ENCODE peak calls at places on chromosomes 6 and 20, in eight cellular contexts. One of them, this sample, is unnamed.

GRCh38 chr6:147022041-147022440 is 182.2 kb upstream of the STXBP5 start:
- DNase-seq in heart right ventricle: no peak
- DNase-seq in AG10803: peak
- DNase-seq in iris pigment epithelial cell: peak
- DNase-seq in brain pericyte: no peak
- DNase-seq in activated CD4-positive, CD25-positive, alpha-beta regulatory T cell treated with anti-CD3 and anti-CD28 coated beads, Interleukin-2, amount 50 U/mL, for 72 hours: no peak
- DNase-seq in NCI-H510A: no peak
- DNase-seq in epithelial cell of prostate: peak
- DNase-seq in this sample: no peak

GRCh38 chr6:5135783-5136376 is 50.7 kb downstream of the PPP1R3G start:
- DNase-seq in heart right ventricle: no peak
- DNase-seq in AG10803: no peak
- DNase-seq in iris pigment epithelial cell: peak
- DNase-seq in brain pericyte: no peak
- DNase-seq in activated CD4-positive, CD25-positive, alpha-beta regulatory T cell treated with anti-CD3 and anti-CD28 coated beads, Interleukin-2, amount 50 U/mL, for 72 hours: peak
- DNase-seq in NCI-H510A: no peak
- DNase-seq in epithelial cell of prostate: no peak
- DNase-seq in this sample: peak

GRCh38 chr20:25040438-25040831 is 17.5 kb downstream of the ACSS1 start:
- DNase-seq in heart right ventricle: no peak
- DNase-seq in AG10803: peak
- DNase-seq in iris pigment epithelial cell: peak
- DNase-seq in brain pericyte: no peak
- DNase-seq in activated CD4-positive, CD25-positive, alpha-beta regulatory T cell treated with anti-CD3 and anti-CD28 coated beads, Interleukin-2, amount 50 U/mL, for 72 hours: no peak
- DNase-seq in NCI-H510A: no peak
- DNase-seq in epithelial cell of prostate: no peak
- DNase-seq in this sample: no peak

GRCh38 chr20:10540636-10541493 is 105.8 kb downstream of the SLX4IP start:
- DNase-seq in heart right ventricle: no peak
- DNase-seq in AG10803: peak
- DNase-seq in iris pigment epithelial cell: peak
- DNase-seq in brain pericyte: no peak
- DNase-seq in activated CD4-positive, CD25-positive, alpha-beta regulatory T cell treated with anti-CD3 and anti-CD28 coated beads, Interleukin-2, amount 50 U/mL, for 72 hours: no peak
- DNase-seq in NCI-H510A: no peak
- DNase-seq in epithelial cell of prostate: peak
- DNase-seq in this sample: peak

GRCh38 chr6:5511924-5512323 is 250.6 kb downstream of the FARS2 start:
- DNase-seq in heart right ventricle: no peak
- DNase-seq in AG10803: peak
- DNase-seq in iris pigment epithelial cell: peak
- DNase-seq in brain pericyte: no peak
- DNase-seq in activated CD4-positive, CD25-positive, alpha-beta regulatory T cell treated with anti-CD3 and anti-CD28 coated beads, Interleukin-2, amount 50 U/mL, for 72 hours: no peak
- DNase-seq in NCI-H510A: no peak
- DNase-seq in epithelial cell of prostate: no peak
- DNase-seq in this sample: no peak

GRCh38 chr20:63661108-63661507 is 3.0 kb downstream of the RTEL1 start:
- DNase-seq in heart right ventricle: no peak
- DNase-seq in AG10803: no peak
- DNase-seq in iris pigment epithelial cell: no peak
- DNase-seq in brain pericyte: no peak
- DNase-seq in activated CD4-positive, CD25-positive, alpha-beta regulatory T cell treated with anti-CD3 and anti-CD28 coated beads, Interleukin-2, amount 50 U/mL, for 72 hours: no peak
- DNase-seq in NCI-H510A: no peak
- DNase-seq in epithelial cell of prostate: no peak
- DNase-seq in this sample: no peak

GRCh38 chr6:33424855-33425667 is 5.2 kb downstream of the SYNGAP1 start:
- DNase-seq in heart right ventricle: no peak
- DNase-seq in AG10803: no peak
- DNase-seq in iris pigment epithelial cell: no peak
- DNase-seq in brain pericyte: no peak
- DNase-seq in activated CD4-positive, CD25-positive, alpha-beta regulatory T cell treated with anti-CD3 and anti-CD28 coated beads, Interleukin-2, amount 50 U/mL, for 72 hours: no peak
- DNase-seq in NCI-H510A: no peak
- DNase-seq in epithelial cell of prostate: no peak
- DNase-seq in this sample: no peak

GRCh38 chr20:44990425-44990824 is 24.1 kb downstream of the STK4 start:
- DNase-seq in heart right ventricle: no peak
- DNase-seq in AG10803: peak
- DNase-seq in iris pigment epithelial cell: peak
- DNase-seq in brain pericyte: no peak
- DNase-seq in activated CD4-positive, CD25-positive, alpha-beta regulatory T cell treated with anti-CD3 and anti-CD28 coated beads, Interleukin-2, amount 50 U/mL, for 72 hours: no peak
- DNase-seq in NCI-H510A: no peak
- DNase-seq in epithelial cell of prostate: no peak
- DNase-seq in this sample: no peak

GRCh38 chr6:119129968-119130484 is 51.6 kb upstream of the FAM184A start:
- DNase-seq in heart right ventricle: no peak
- DNase-seq in AG10803: peak
- DNase-seq in iris pigment epithelial cell: peak
- DNase-seq in brain pericyte: peak
- DNase-seq in activated CD4-positive, CD25-positive, alpha-beta regulatory T cell treated with anti-CD3 and anti-CD28 coated beads, Interleukin-2, amount 50 U/mL, for 72 hours: no peak
- DNase-seq in NCI-H510A: no peak
- DNase-seq in epithelial cell of prostate: no peak
- DNase-seq in this sample: no peak

GRCh38 chr6:113734886-113735481 is 122.2 kb upstream of the MARCKS start:
- DNase-seq in heart right ventricle: no peak
- DNase-seq in AG10803: peak
- DNase-seq in iris pigment epithelial cell: peak
- DNase-seq in brain pericyte: no peak
- DNase-seq in activated CD4-positive, CD25-positive, alpha-beta regulatory T cell treated with anti-CD3 and anti-CD28 coated beads, Interleukin-2, amount 50 U/mL, for 72 hours: no peak
- DNase-seq in NCI-H510A: no peak
- DNase-seq in epithelial cell of prostate: peak
- DNase-seq in this sample: no peak

GRCh38 chr6:26022166-26022510 is 59.5 kb downstream of the TRIM38 start:
- DNase-seq in heart right ventricle: no peak
- DNase-seq in AG10803: peak
- DNase-seq in iris pigment epithelial cell: peak
- DNase-seq in brain pericyte: peak
- DNase-seq in activated CD4-positive, CD25-positive, alpha-beta regulatory T cell treated with anti-CD3 and anti-CD28 coated beads, Interleukin-2, amount 50 U/mL, for 72 hours: no peak
- DNase-seq in NCI-H510A: peak
- DNase-seq in epithelial cell of prostate: no peak
- DNase-seq in this sample: peak

GRCh38 chr6:25413506-25413905 is 134.3 kb downstream of the CARMIL1 start:
- DNase-seq in heart right ventricle: no peak
- DNase-seq in AG10803: peak
- DNase-seq in iris pigment epithelial cell: no peak
- DNase-seq in brain pericyte: no peak
- DNase-seq in activated CD4-positive, CD25-positive, alpha-beta regulatory T cell treated with anti-CD3 and anti-CD28 coated beads, Interleukin-2, amount 50 U/mL, for 72 hours: no peak
- DNase-seq in NCI-H510A: no peak
- DNase-seq in epithelial cell of prostate: no peak
- DNase-seq in this sample: no peak

GRCh38 chr6:146433881-146434741 is 109.5 kb upstream of the RAB32 start:
- DNase-seq in heart right ventricle: no peak
- DNase-seq in AG10803: peak
- DNase-seq in iris pigment epithelial cell: peak
- DNase-seq in brain pericyte: no peak
- DNase-seq in activated CD4-positive, CD25-positive, alpha-beta regulatory T cell treated with anti-CD3 and anti-CD28 coated beads, Interleukin-2, amount 50 U/mL, for 72 hours: no peak
- DNase-seq in NCI-H510A: no peak
- DNase-seq in epithelial cell of prostate: no peak
- DNase-seq in this sample: peak

GRCh38 chr20:47859255-47859654 is 74.0 kb upstream of the SULF2 start:
- DNase-seq in heart right ventricle: no peak
- DNase-seq in AG10803: peak
- DNase-seq in iris pigment epithelial cell: no peak
- DNase-seq in brain pericyte: no peak
- DNase-seq in activated CD4-positive, CD25-positive, alpha-beta regulatory T cell treated with anti-CD3 and anti-CD28 coated beads, Interleukin-2, amount 50 U/mL, for 72 hours: no peak
- DNase-seq in NCI-H510A: no peak
- DNase-seq in epithelial cell of prostate: no peak
- DNase-seq in this sample: no peak

GRCh38 chr20:24784607-24785006 is 164.5 kb upstream of the CST7 start:
- DNase-seq in heart right ventricle: no peak
- DNase-seq in AG10803: no peak
- DNase-seq in iris pigment epithelial cell: no peak
- DNase-seq in brain pericyte: no peak
- DNase-seq in activated CD4-positive, CD25-positive, alpha-beta regulatory T cell treated with anti-CD3 and anti-CD28 coated beads, Interleukin-2, amount 50 U/mL, for 72 hours: no peak
- DNase-seq in NCI-H510A: no peak
- DNase-seq in epithelial cell of prostate: no peak
- DNase-seq in this sample: no peak

GRCh38 chr20:38877483-38877882 is 48.7 kb upstream of the FAM83D start:
- DNase-seq in heart right ventricle: no peak
- DNase-seq in AG10803: no peak
- DNase-seq in iris pigment epithelial cell: no peak
- DNase-seq in brain pericyte: no peak
- DNase-seq in activated CD4-positive, CD25-positive, alpha-beta regulatory T cell treated with anti-CD3 and anti-CD28 coated beads, Interleukin-2, amount 50 U/mL, for 72 hours: no peak
- DNase-seq in NCI-H510A: no peak
- DNase-seq in epithelial cell of prostate: no peak
- DNase-seq in this sample: no peak

GRCh38 chr6:123841067-123841896 is 37.6 kb downstream of the NKAIN2 start:
- DNase-seq in heart right ventricle: no peak
- DNase-seq in AG10803: no peak
- DNase-seq in iris pigment epithelial cell: no peak
- DNase-seq in brain pericyte: no peak
- DNase-seq in activated CD4-positive, CD25-positive, alpha-beta regulatory T cell treated with anti-CD3 and anti-CD28 coated beads, Interleukin-2, amount 50 U/mL, for 72 hours: no peak
- DNase-seq in NCI-H510A: peak
- DNase-seq in epithelial cell of prostate: no peak
- DNase-seq in this sample: peak

GRCh38 chr6:114049367-114049966 is 78.5 kb upstream of the HDAC2 start:
- DNase-seq in heart right ventricle: no peak
- DNase-seq in AG10803: peak
- DNase-seq in iris pigment epithelial cell: no peak
- DNase-seq in brain pericyte: no peak
- DNase-seq in activated CD4-positive, CD25-positive, alpha-beta regulatory T cell treated with anti-CD3 and anti-CD28 coated beads, Interleukin-2, amount 50 U/mL, for 72 hours: no peak
- DNase-seq in NCI-H510A: no peak
- DNase-seq in epithelial cell of prostate: no peak
- DNase-seq in this sample: no peak

GRCh38 chr6:6438286-6438685 is 117.8 kb upstream of the F13A1 start:
- DNase-seq in heart right ventricle: no peak
- DNase-seq in AG10803: no peak
- DNase-seq in iris pigment epithelial cell: no peak
- DNase-seq in brain pericyte: no peak
- DNase-seq in activated CD4-positive, CD25-positive, alpha-beta regulatory T cell treated with anti-CD3 and anti-CD28 coated beads, Interleukin-2, amount 50 U/mL, for 72 hours: no peak
- DNase-seq in NCI-H510A: no peak
- DNase-seq in epithelial cell of prostate: peak
- DNase-seq in this sample: no peak

GRCh38 chr6:101537917-101538316 is 144.4 kb downstream of the GRIK2 start:
- DNase-seq in heart right ventricle: no peak
- DNase-seq in AG10803: peak
- DNase-seq in iris pigment epithelial cell: no peak
- DNase-seq in brain pericyte: no peak
- DNase-seq in activated CD4-positive, CD25-positive, alpha-beta regulatory T cell treated with anti-CD3 and anti-CD28 coated beads, Interleukin-2, amount 50 U/mL, for 72 hours: no peak
- DNase-seq in NCI-H510A: no peak
- DNase-seq in epithelial cell of prostate: no peak
- DNase-seq in this sample: peak

GRCh38 chr6:53530780-53531386 is 14.0 kb downstream of the GCLC start:
- DNase-seq in heart right ventricle: no peak
- DNase-seq in AG10803: no peak
- DNase-seq in iris pigment epithelial cell: no peak
- DNase-seq in brain pericyte: no peak
- DNase-seq in activated CD4-positive, CD25-positive, alpha-beta regulatory T cell treated with anti-CD3 and anti-CD28 coated beads, Interleukin-2, amount 50 U/mL, for 72 hours: no peak
- DNase-seq in NCI-H510A: no peak
- DNase-seq in epithelial cell of prostate: no peak
- DNase-seq in this sample: no peak

This sample was measured in left kidney.